ENCODE peak calls at places on chromosome 4, in six cellular contexts. B, J, X, M, C and Y are unnamed samples.

GRCh38 chr4:186414365-186414764 is 141.0 kb downstream of the MTNR1A start:
- DNase-seq in B (no peak), J (no peak), X (no peak), M (no peak), C (no peak), Y (no peak)

GRCh38 chr4:156146581-156146980 is 192.9 kb upstream of the CTSO start:
- DNase-seq in B (no peak), J (no peak), X (no peak), M (no peak), C (no peak), Y (no peak)

GRCh38 chr4:128604840-128605239 is 204.7 kb upstream of the JADE1 start:
- DNase-seq in B (no peak), J (peak), X (no peak), M (peak), C (no peak), Y (no peak)

GRCh38 chr4:177204126-177204525 is 105.5 kb upstream of the NEIL3 start:
- DNase-seq in B (no peak), J (no peak), X (no peak), M (no peak), C (no peak), Y (no peak)

GRCh38 chr4:186887211-186887785 is 163.6 kb upstream of the FAT1 start:
- DNase-seq in B (no peak), J (peak), X (no peak), M (peak), C (no peak), Y (no peak)

GRCh38 chr4:3392319-3392718 is 49.4 kb upstream of the HGFAC start:
- DNase-seq in B (no peak), J (no peak), X (no peak), M (no peak), C (no peak), Y (no peak)

GRCh38 chr4:680565-680930 is 6.2 kb downstream of the MYL5 start:
- DNase-seq in B (no peak), J (peak), X (no peak), M (no peak), C (no peak), Y (peak)

GRCh38 chr4:142845293-142846070 is 619 bp downstream of the INPP4B start:
- DNase-seq in B (peak), J (peak), X (peak), M (no peak), C (no peak), Y (peak)

GRCh38 chr4:51907001-51907669 is 64.2 kb downstream of the DCUN1D4 start:
- DNase-seq in B (peak), J (no peak), X (no peak), M (no peak), C (no peak), Y (no peak)

GRCh38 chr4:133263082-133263481 is 114.0 kb downstream of the PCDH10 start:
- DNase-seq in B (no peak), J (no peak), X (no peak), M (no peak), C (no peak), Y (no peak)

GRCh38 chr4:2136736-2137135 is 77.6 kb downstream of the NAT8L start:
- DNase-seq in B (no peak), J (no peak), X (no peak), M (no peak), C (no peak), Y (no peak)

GRCh38 chr4:82586055-82586454 is 24.3 kb upstream of the TMEM150C start:
- DNase-seq in B (no peak), J (no peak), X (no peak), M (no peak), C (no peak), Y (no peak)

DNA sequence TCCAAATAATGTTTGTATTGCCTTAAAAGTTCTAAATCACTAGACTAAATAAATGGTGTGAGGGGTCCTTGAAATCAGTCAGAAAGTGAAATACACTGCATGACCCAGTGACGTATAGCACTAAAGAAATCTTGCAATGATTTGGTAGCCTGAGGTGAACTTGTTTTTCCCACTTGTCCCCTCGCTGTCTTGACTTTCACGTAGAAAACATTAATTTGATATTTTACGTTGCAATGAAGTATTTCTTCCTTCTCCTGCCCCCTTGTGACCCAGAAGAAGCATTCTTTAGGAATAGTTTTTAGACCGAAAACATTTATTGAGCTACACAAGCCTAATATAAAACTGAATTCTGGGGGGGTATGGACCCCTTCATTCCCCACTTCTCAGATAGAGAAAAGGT is 3.7 kb downstream of the KLB start:
- DNase-seq in B (peak), J (no peak), X (no peak), M (no peak), C (no peak), Y (no peak)
- TF ChIP-seq CTCF in B (no peak), J (no peak), X (no peak), M (no peak), C (no peak), Y (no peak)

DNA sequence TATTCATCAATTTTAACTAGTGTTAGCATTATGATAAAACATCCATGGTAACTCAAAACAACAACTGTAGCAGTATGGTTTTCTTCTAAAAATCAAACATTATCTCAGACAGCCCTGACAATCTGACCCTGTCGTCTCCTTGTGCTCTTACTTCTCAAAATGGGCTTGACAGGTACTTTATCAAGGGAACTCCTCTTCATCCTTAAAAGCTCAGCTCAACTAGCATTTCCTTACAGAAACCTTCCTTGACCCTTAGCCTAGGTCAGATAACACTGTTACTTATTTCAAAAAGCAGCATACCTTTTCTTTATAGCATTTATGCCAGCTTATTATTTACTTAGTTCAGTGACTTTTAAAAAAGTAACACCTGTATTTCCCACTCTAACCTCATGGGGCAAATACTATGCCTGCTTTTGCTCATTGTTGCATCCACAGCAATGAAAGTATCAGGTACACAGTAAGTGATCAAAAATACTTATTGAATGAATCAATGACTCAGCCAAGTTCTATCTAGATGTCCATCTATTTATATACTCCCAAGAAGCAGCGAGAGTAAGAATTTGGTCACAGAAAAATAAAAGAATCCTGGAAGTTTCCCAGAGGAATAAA is 41.9 kb downstream of the ADAMTS3 start:
- DNase-seq in B (no peak), J (no peak), X (no peak), M (no peak), C (no peak), Y (no peak)
- TF ChIP-seq CTCF in B (no peak), J (peak), X (no peak), M (no peak), C (no peak), Y (no peak)

GRCh38 chr4:152779513-152780266 is at the start of the genes ARFIP1 and TIGD4:
- DNase-seq in B (peak), J (peak), X (peak), M (peak), C (peak), Y (peak)
- TF ChIP-seq CTCF in B (no peak), J (no peak), X (no peak), M (peak), C (peak), Y (no peak)

DNA sequence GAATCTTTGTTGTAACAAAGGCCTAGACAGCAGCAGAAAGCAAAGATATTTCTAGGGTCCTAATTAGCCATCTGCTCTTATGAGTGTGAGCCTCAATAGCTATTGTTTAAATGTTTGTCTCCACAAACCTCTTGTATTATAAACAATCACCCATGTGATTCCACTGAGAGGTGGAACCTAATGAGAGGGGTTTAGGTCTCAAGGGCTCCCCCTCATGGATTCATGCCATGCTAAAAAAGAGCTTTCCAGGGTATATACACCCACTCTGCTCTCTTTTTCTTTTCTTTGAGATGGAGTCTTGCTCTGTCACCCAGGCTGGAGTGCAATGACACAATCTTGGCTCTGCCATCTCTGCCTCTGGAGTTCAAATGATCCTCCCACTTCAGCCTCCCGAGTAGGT is 42.1 kb downstream of the TRIM61 start:
- DNase-seq in B (no peak), J (no peak), X (peak), M (no peak), C (peak), Y (no peak)
- TF ChIP-seq CTCF in B (no peak), J (no peak), X (no peak), M (no peak), C (peak), Y (no peak)

GRCh38 chr4:56626963-56627362 is 54.1 kb downstream of the HOPX start:
- DNase-seq in B (peak), J (no peak), X (no peak), M (no peak), C (no peak), Y (no peak)
- TF ChIP-seq CTCF in B (no peak), J (no peak), X (no peak), M (no peak), C (peak), Y (no peak)